ENCODE peak calls at places on chromosomes 2 and 18, in seven cellular contexts. One of them, this sample, is unnamed.

GRCh38 chr2:20755132-20755800 is 67.6 kb downstream of the LDAH start:
- DNase-seq in upper lobe of left lung: no peak
- DNase-seq in WERI-Rb-1: no peak
- DNase-seq in endodermal cell: no peak
- DNase-seq in cardiac muscle cell: no peak
- DNase-seq in brain microvascular endothelial cell: no peak
- DNase-seq in CD8-positive, alpha-beta T cell: no peak
- DNase-seq in this sample: no peak

GRCh38 chr2:73998451-73998850 is 13.7 kb downstream of the TET3 start:
- DNase-seq in endodermal cell: no peak
- DNase-seq in CD8-positive, alpha-beta T cell: no peak
- DNase-seq in upper lobe of left lung: no peak
- DNase-seq in cardiac muscle cell: no peak
- DNase-seq in WERI-Rb-1: no peak
- DNase-seq in brain microvascular endothelial cell: no peak
- DNase-seq in this sample: no peak

GRCh38 chr2:69375494-69376353 is 11.3 kb downstream of the GFPT1 start:
- DNase-seq in CD8-positive, alpha-beta T cell: no peak
- DNase-seq in upper lobe of left lung: no peak
- DNase-seq in endodermal cell: no peak
- DNase-seq in WERI-Rb-1: no peak
- DNase-seq in cardiac muscle cell: peak
- DNase-seq in brain microvascular endothelial cell: no peak
- DNase-seq in this sample: no peak

GRCh38 chr2:132373391-132374135 is 43.0 kb upstream of the GPR39 start:
- DNase-seq in endodermal cell: no peak
- DNase-seq in CD8-positive, alpha-beta T cell: no peak
- DNase-seq in cardiac muscle cell: no peak
- DNase-seq in WERI-Rb-1: no peak
- DNase-seq in brain microvascular endothelial cell: no peak
- DNase-seq in upper lobe of left lung: no peak
- DNase-seq in this sample: no peak

GRCh38 chr18:26468931-26469340 is 79.4 kb downstream of the KCTD1 start:
- DNase-seq in cardiac muscle cell: no peak
- DNase-seq in endodermal cell: peak
- DNase-seq in CD8-positive, alpha-beta T cell: no peak
- DNase-seq in brain microvascular endothelial cell: no peak
- DNase-seq in WERI-Rb-1: peak
- DNase-seq in upper lobe of left lung: no peak
- DNase-seq in this sample: no peak

GRCh38 chr18:35201502-35201901 is 39.3 kb upstream of the ZNF397 start:
- DNase-seq in brain microvascular endothelial cell: no peak
- DNase-seq in cardiac muscle cell: no peak
- DNase-seq in upper lobe of left lung: no peak
- DNase-seq in CD8-positive, alpha-beta T cell: no peak
- DNase-seq in endodermal cell: no peak
- DNase-seq in WERI-Rb-1: peak
- DNase-seq in this sample: no peak

GRCh38 chr2:155115856-155116255 is 417.4 kb downstream of the KCNJ3 start:
- DNase-seq in cardiac muscle cell: no peak
- DNase-seq in CD8-positive, alpha-beta T cell: no peak
- DNase-seq in endodermal cell: no peak
- DNase-seq in upper lobe of left lung: no peak
- DNase-seq in WERI-Rb-1: no peak
- DNase-seq in brain microvascular endothelial cell: no peak
- DNase-seq in this sample: no peak

GRCh38 chr18:44518091-44518490 is 162.6 kb upstream of the SETBP1 start:
- DNase-seq in brain microvascular endothelial cell: no peak
- DNase-seq in cardiac muscle cell: no peak
- DNase-seq in upper lobe of left lung: no peak
- DNase-seq in WERI-Rb-1: no peak
- DNase-seq in CD8-positive, alpha-beta T cell: no peak
- DNase-seq in endodermal cell: no peak
- DNase-seq in this sample: no peak

GRCh38 chr2:239717706-239718105 is 307.4 kb downstream of the NDUFA10 start:
- DNase-seq in CD8-positive, alpha-beta T cell: no peak
- DNase-seq in cardiac muscle cell: no peak
- DNase-seq in endodermal cell: peak
- DNase-seq in upper lobe of left lung: no peak
- DNase-seq in brain microvascular endothelial cell: no peak
- DNase-seq in WERI-Rb-1: no peak
- DNase-seq in this sample: no peak

GRCh38 chr2:240149943-240150784 is 9.7 kb upstream of the OTOS start:
- DNase-seq in WERI-Rb-1: peak
- DNase-seq in CD8-positive, alpha-beta T cell: no peak
- DNase-seq in cardiac muscle cell: peak
- DNase-seq in brain microvascular endothelial cell: peak
- DNase-seq in endodermal cell: peak
- DNase-seq in upper lobe of left lung: no peak
- DNase-seq in this sample: no peak

GRCh38 chr2:126381081-126381480 is 274.9 kb upstream of the GYPC start:
- DNase-seq in upper lobe of left lung: no peak
- DNase-seq in CD8-positive, alpha-beta T cell: no peak
- DNase-seq in cardiac muscle cell: no peak
- DNase-seq in endodermal cell: peak
- DNase-seq in WERI-Rb-1: no peak
- DNase-seq in brain microvascular endothelial cell: no peak
- DNase-seq in this sample: no peak

GRCh38 chr2:64978514-64979268 is 10.5 kb upstream of the SLC1A4 start:
- DNase-seq in cardiac muscle cell: peak
- DNase-seq in WERI-Rb-1: no peak
- DNase-seq in CD8-positive, alpha-beta T cell: no peak
- DNase-seq in upper lobe of left lung: no peak
- DNase-seq in brain microvascular endothelial cell: peak
- DNase-seq in endodermal cell: no peak
- DNase-seq in this sample: no peak

GRCh38 chr18:36411745-36412168 is 114.2 kb downstream of the FHOD3 start:
- DNase-seq in CD8-positive, alpha-beta T cell: no peak
- DNase-seq in endodermal cell: peak
- DNase-seq in brain microvascular endothelial cell: peak
- DNase-seq in WERI-Rb-1: peak
- DNase-seq in cardiac muscle cell: peak
- DNase-seq in upper lobe of left lung: no peak
- DNase-seq in this sample: no peak

GRCh38 chr2:207879536-207879935 is 109.8 kb upstream of the FZD5 start:
- DNase-seq in brain microvascular endothelial cell: peak
- DNase-seq in endodermal cell: no peak
- DNase-seq in WERI-Rb-1: no peak
- DNase-seq in upper lobe of left lung: no peak
- DNase-seq in CD8-positive, alpha-beta T cell: no peak
- DNase-seq in cardiac muscle cell: no peak
- DNase-seq in this sample: no peak

GRCh38 chr2:196183528-196184231 is 12.3 kb upstream of the STK17B start:
- DNase-seq in upper lobe of left lung: no peak
- DNase-seq in endodermal cell: no peak
- DNase-seq in CD8-positive, alpha-beta T cell: no peak
- DNase-seq in cardiac muscle cell: no peak
- DNase-seq in brain microvascular endothelial cell: no peak
- DNase-seq in WERI-Rb-1: no peak
- DNase-seq in this sample: no peak

GRCh38 chr2:66445076-66445724 is 10.3 kb downstream of the MEIS1 start:
- DNase-seq in brain microvascular endothelial cell: no peak
- DNase-seq in endodermal cell: peak
- DNase-seq in upper lobe of left lung: no peak
- DNase-seq in cardiac muscle cell: no peak
- DNase-seq in CD8-positive, alpha-beta T cell: no peak
- DNase-seq in WERI-Rb-1: no peak
- DNase-seq in this sample: peak

GRCh38 chr2:7405861-7406715 is 488.9 kb downstream of the RNF144A start:
- DNase-seq in cardiac muscle cell: peak
- DNase-seq in CD8-positive, alpha-beta T cell: no peak
- DNase-seq in WERI-Rb-1: no peak
- DNase-seq in endodermal cell: no peak
- DNase-seq in brain microvascular endothelial cell: no peak
- DNase-seq in upper lobe of left lung: no peak
- DNase-seq in this sample: no peak

GRCh38 chr18:23032030-23032582 is 99.0 kb downstream of the RBBP8 start:
- DNase-seq in brain microvascular endothelial cell: no peak
- DNase-seq in CD8-positive, alpha-beta T cell: no peak
- DNase-seq in endodermal cell: no peak
- DNase-seq in cardiac muscle cell: peak
- DNase-seq in upper lobe of left lung: no peak
- DNase-seq in WERI-Rb-1: no peak
- DNase-seq in this sample: no peak

GRCh38 chr2:37561615-37562569 is 109.5 kb downstream of the CDC42EP3 start:
- DNase-seq in cardiac muscle cell: peak
- DNase-seq in WERI-Rb-1: no peak
- DNase-seq in upper lobe of left lung: no peak
- DNase-seq in brain microvascular endothelial cell: peak
- DNase-seq in endodermal cell: peak
- DNase-seq in CD8-positive, alpha-beta T cell: peak
- DNase-seq in this sample: no peak

GRCh38 chr2:176536739-176537138 is 267.5 kb downstream of the MTX2 start:
- DNase-seq in cardiac muscle cell: peak
- DNase-seq in brain microvascular endothelial cell: no peak
- DNase-seq in CD8-positive, alpha-beta T cell: no peak
- DNase-seq in upper lobe of left lung: no peak
- DNase-seq in WERI-Rb-1: no peak
- DNase-seq in endodermal cell: no peak
- DNase-seq in this sample: no peak

DNA sequence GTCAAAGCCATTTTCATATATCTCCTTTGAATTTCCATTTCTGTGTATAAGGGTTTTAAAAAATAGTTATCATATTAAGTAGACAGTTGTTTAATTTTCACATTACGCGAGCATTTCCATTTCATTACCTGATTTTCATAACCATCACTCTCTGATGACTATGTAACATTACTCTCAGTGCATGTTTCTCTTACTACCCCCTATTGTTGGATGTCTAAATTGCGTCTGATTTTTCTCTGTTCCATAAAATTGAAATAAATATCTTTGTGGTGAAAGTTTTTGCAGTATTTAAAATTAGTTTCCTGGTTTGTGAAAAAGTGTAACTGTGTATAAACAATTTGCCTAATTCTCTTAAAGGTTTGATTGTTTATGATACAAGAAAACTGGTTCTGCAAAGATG is 123.8 kb downstream of the MYO1B start:
- DNase-seq in endodermal cell: no peak
- DNase-seq in WERI-Rb-1: no peak
- DNase-seq in upper lobe of left lung: no peak
- DNase-seq in CD8-positive, alpha-beta T cell: no peak
- DNase-seq in cardiac muscle cell: peak
- DNase-seq in brain microvascular endothelial cell: no peak
- DNase-seq in this sample: no peak
- TF ChIP-seq CTCF in endodermal cell: peak
- TF ChIP-seq CTCF in WERI-Rb-1: no peak
- TF ChIP-seq CTCF in upper lobe of left lung: no peak
- TF ChIP-seq CTCF in CD8-positive, alpha-beta T cell: no peak
- TF ChIP-seq CTCF in cardiac muscle cell: peak
- TF ChIP-seq CTCF in brain microvascular endothelial cell: peak
- TF ChIP-seq CTCF in this sample: peak

DNA sequence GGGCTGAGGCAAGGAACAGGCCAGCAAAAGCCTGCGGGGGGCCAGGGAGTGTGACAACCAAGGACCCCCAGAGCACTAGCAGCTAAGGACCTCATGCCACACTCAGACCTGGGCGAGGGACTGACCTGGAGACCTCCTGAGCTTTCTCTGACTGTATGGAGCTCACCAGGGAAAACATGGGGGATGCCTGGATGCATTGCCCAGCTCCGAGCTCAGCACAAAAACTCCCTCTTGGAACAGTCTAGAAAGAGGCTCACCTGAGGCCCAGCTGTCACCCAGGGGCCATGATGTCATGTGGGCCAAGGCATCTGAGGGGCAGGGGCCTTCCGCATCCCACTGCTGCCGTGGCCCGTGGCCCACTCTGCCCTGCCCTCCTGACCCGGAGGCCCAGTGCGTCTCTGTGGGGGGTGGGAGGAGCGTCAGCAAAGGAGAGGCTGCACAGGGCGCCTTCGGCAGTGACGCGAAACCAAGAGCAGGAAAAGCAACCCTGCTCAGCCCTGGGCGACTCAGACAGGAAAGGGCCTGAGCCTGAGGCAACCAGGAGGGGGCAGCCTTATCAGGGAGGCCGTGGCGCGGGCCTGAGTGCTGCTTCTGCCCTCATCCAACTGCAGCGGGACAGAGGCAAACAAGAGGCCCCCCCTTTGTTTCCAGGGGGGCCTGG is 57.3 kb upstream of the ALPP start:
- DNase-seq in WERI-Rb-1: no peak
- DNase-seq in CD8-positive, alpha-beta T cell: peak
- DNase-seq in endodermal cell: peak
- DNase-seq in brain microvascular endothelial cell: no peak
- DNase-seq in upper lobe of left lung: peak
- DNase-seq in cardiac muscle cell: no peak
- DNase-seq in this sample: no peak
- H3K27ac ChIP-seq in WERI-Rb-1: no peak
- H3K27ac ChIP-seq in CD8-positive, alpha-beta T cell: peak
- H3K27ac ChIP-seq in endodermal cell: no peak
- H3K27ac ChIP-seq in brain microvascular endothelial cell: no peak
- H3K27ac ChIP-seq in upper lobe of left lung: no peak
- H3K27ac ChIP-seq in cardiac muscle cell: no peak
- H3K27ac ChIP-seq in this sample: no peak

GRCh38 chr2:99184811-99185210 is 3.8 kb downstream of the MRPL30 start:
- DNase-seq in upper lobe of left lung: no peak
- DNase-seq in cardiac muscle cell: no peak
- DNase-seq in brain microvascular endothelial cell: no peak
- DNase-seq in WERI-Rb-1: no peak
- DNase-seq in endodermal cell: no peak
- DNase-seq in CD8-positive, alpha-beta T cell: no peak
- DNase-seq in this sample: no peak

GRCh38 chr2:99188357-99188756 is 7.4 kb downstream of the MRPL30 start:
- DNase-seq in WERI-Rb-1: no peak
- DNase-seq in brain microvascular endothelial cell: no peak
- DNase-seq in upper lobe of left lung: no peak
- DNase-seq in endodermal cell: no peak
- DNase-seq in cardiac muscle cell: no peak
- DNase-seq in CD8-positive, alpha-beta T cell: no peak
- DNase-seq in this sample: no peak

GRCh38 chr2:99187011-99187410 is 6.0 kb downstream of the MRPL30 start:
- DNase-seq in WERI-Rb-1: no peak
- DNase-seq in cardiac muscle cell: no peak
- DNase-seq in endodermal cell: no peak
- DNase-seq in CD8-positive, alpha-beta T cell: no peak
- DNase-seq in brain microvascular endothelial cell: no peak
- DNase-seq in upper lobe of left lung: no peak
- DNase-seq in this sample: no peak

DNA sequence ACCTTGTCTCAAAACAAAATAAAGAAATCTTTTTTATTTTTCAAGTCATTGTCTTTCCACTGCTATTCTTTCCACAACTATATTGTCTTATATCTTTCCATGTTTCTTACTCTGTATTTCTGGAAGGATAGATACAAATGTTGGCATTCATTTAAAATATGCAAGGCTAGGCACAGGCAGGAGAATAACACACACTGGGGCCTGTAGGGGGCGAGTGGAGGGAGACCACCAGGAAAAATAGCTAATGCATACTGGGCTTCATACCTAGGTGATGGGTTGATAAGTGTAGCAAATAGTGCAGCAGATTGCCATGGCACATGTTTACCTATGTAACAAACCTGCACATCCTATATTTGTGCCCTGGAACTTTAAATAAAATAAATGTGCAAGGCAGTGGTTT is 9.6 kb downstream of the MRPL30 start:
- DNase-seq in CD8-positive, alpha-beta T cell: no peak
- DNase-seq in WERI-Rb-1: no peak
- DNase-seq in endodermal cell: no peak
- DNase-seq in brain microvascular endothelial cell: no peak
- DNase-seq in upper lobe of left lung: no peak
- DNase-seq in cardiac muscle cell: no peak
- DNase-seq in this sample: no peak
- TF ChIP-seq CTCF in CD8-positive, alpha-beta T cell: no peak
- TF ChIP-seq CTCF in WERI-Rb-1: peak
- TF ChIP-seq CTCF in endodermal cell: peak
- TF ChIP-seq CTCF in brain microvascular endothelial cell: peak
- TF ChIP-seq CTCF in upper lobe of left lung: no peak
- TF ChIP-seq CTCF in cardiac muscle cell: no peak
- TF ChIP-seq CTCF in this sample: no peak

GRCh38 chr2:109182426-109182825 is 53.4 kb downstream of the SH3RF3 start:
- DNase-seq in cardiac muscle cell: no peak
- DNase-seq in CD8-positive, alpha-beta T cell: no peak
- DNase-seq in brain microvascular endothelial cell: no peak
- DNase-seq in upper lobe of left lung: no peak
- DNase-seq in WERI-Rb-1: no peak
- DNase-seq in endodermal cell: no peak
- DNase-seq in this sample: no peak
- H3K27ac ChIP-seq in cardiac muscle cell: no peak
- H3K27ac ChIP-seq in CD8-positive, alpha-beta T cell: no peak
- H3K27ac ChIP-seq in brain microvascular endothelial cell: no peak
- H3K27ac ChIP-seq in upper lobe of left lung: no peak
- H3K27ac ChIP-seq in WERI-Rb-1: no peak
- H3K27ac ChIP-seq in endodermal cell: no peak
- H3K27ac ChIP-seq in this sample: no peak